ENCODE peak calls at places on chromosomes 3 and 15, in four cellular contexts. E, A, L and B are unnamed samples.

GRCh38 chr15:90126457-90127435 is 24.5 kb upstream of the IDH2 start:
- DNase-seq in E (no peak), A (peak), L (peak), B (no peak)

GRCh38 chr3:106262976-106263375 is 394.2 kb upstream of the CBLB start:
- DNase-seq in E (peak), A (no peak), L (no peak), B (no peak)

GRCh38 chr3:103653996-103654395 is 1219.2 kb downstream of the ZPLD1 start:
- DNase-seq in E (no peak), A (no peak), L (no peak), B (peak)

GRCh38 chr15:41122849-41123248 is 6.8 kb upstream of the INO80 start:
- DNase-seq in E (no peak), A (no peak), L (no peak), B (no peak)

GRCh38 chr15:42914728-42915497 is 5.7 kb downstream of the TTBK2 start:
- DNase-seq in E (peak), A (no peak), L (no peak), B (no peak)

GRCh38 chr3:24242012-24242698 is 252.5 kb downstream of the THRB start:
- DNase-seq in E (peak), A (peak), L (no peak), B (peak)

GRCh38 chr3:32816439-32817194 is 1.2 kb upstream of the TRIM71 start:
- DNase-seq in E (peak), A (no peak), L (no peak), B (peak)

GRCh38 chr3:105618561-105618960 is 250.3 kb downstream of the CBLB start:
- DNase-seq in E (no peak), A (no peak), L (no peak), B (no peak)

GRCh38 chr15:65939901-65940617 is 70.8 kb downstream of the RAB11A start:
- DNase-seq in E (peak), A (no peak), L (no peak), B (peak)

GRCh38 chr3:65884072-65884471 is 154.6 kb downstream of the MAGI1 start:
- DNase-seq in E (no peak), A (no peak), L (no peak), B (peak)

GRCh38 chr3:123632161-123632655 is 47.4 kb upstream of the HACD2 start:
- DNase-seq in E (peak), A (no peak), L (no peak), B (no peak)

GRCh38 chr15:32909431-32909830 is 191.6 kb downstream of the GREM1 start:
- DNase-seq in E (peak), A (no peak), L (no peak), B (no peak)

GRCh38 chr3:155001289-155002007 is 78.7 kb upstream of the MME start:
- DNase-seq in E (no peak), A (no peak), L (no peak), B (peak)

GRCh38 chr3:48662753-48663488 is at the start of gene CELSR3:
- DNase-seq in E (peak), A (no peak), L (peak), B (peak)

GRCh38 chr3:80606073-80606472 is 838.3 kb upstream of the ROBO1 start:
- DNase-seq in E (no peak), A (no peak), L (no peak), B (no peak)

GRCh38 chr3:173568623-173569022 is 171.1 kb downstream of the NLGN1 start:
- DNase-seq in E (no peak), A (no peak), L (no peak), B (no peak)

GRCh38 chr3:85576091-85576690 is 617.4 kb downstream of the CADM2 start:
- DNase-seq in E (peak), A (no peak), L (peak), B (peak)

GRCh38 chr15:31477301-31477700 is 150.7 kb downstream of the KLF13 start:
- DNase-seq in E (no peak), A (no peak), L (no peak), B (no peak)

GRCh38 chr15:98292442-98293240 is 332.1 kb downstream of the ARRDC4 start:
- DNase-seq in E (peak), A (no peak), L (peak), B (peak)

GRCh38 chr3:70716832-70717231 is 404.4 kb upstream of the MDFIC2 start:
- DNase-seq in E (peak), A (peak), L (no peak), B (peak)

GRCh38 chr3:150059241-150059640 is 88.5 kb upstream of the PFN2 start:
- DNase-seq in E (no peak), A (no peak), L (no peak), B (peak)

GRCh38 chr3:11637901-11638668 is 5.6 kb downstream of the VGLL4 start:
- DNase-seq in E (peak), A (no peak), L (no peak), B (no peak)

GRCh38 chr3:187748050-187748481 is 2.8 kb upstream of the BCL6 start:
- DNase-seq in E (peak), A (peak), L (peak), B (peak)

GRCh38 chr15:67504796-67505195 is 16.1 kb upstream of the C15orf61 start:
- DNase-seq in E (peak), A (no peak), L (no peak), B (no peak)

GRCh38 chr15:92009162-92009561 is 155.7 kb downstream of the SLCO3A1 start:
- DNase-seq in E (no peak), A (no peak), L (no peak), B (no peak)

GRCh38 chr15:55743615-55743978 is 645 bp upstream of the PRTG start:
- DNase-seq in E (no peak), A (no peak), L (no peak), B (no peak)

GRCh38 chr3:157836022-157836421 is 270.2 kb downstream of the SHOX2 start:
- DNase-seq in E (no peak), A (no peak), L (peak), B (no peak)

GRCh38 chr3:134799393-134799792 is 4.3 kb downstream of the EPHB1 start:
- DNase-seq in E (peak), A (peak), L (no peak), B (no peak)

GRCh38 chr3:170423001-170423615 is 4.4 kb downstream of the CLDN11 start:
- DNase-seq in E (no peak), A (no peak), L (no peak), B (no peak)
- H3K4me3 ChIP-seq in E (peak), A (no peak), L (no peak), B (no peak)

DNA sequence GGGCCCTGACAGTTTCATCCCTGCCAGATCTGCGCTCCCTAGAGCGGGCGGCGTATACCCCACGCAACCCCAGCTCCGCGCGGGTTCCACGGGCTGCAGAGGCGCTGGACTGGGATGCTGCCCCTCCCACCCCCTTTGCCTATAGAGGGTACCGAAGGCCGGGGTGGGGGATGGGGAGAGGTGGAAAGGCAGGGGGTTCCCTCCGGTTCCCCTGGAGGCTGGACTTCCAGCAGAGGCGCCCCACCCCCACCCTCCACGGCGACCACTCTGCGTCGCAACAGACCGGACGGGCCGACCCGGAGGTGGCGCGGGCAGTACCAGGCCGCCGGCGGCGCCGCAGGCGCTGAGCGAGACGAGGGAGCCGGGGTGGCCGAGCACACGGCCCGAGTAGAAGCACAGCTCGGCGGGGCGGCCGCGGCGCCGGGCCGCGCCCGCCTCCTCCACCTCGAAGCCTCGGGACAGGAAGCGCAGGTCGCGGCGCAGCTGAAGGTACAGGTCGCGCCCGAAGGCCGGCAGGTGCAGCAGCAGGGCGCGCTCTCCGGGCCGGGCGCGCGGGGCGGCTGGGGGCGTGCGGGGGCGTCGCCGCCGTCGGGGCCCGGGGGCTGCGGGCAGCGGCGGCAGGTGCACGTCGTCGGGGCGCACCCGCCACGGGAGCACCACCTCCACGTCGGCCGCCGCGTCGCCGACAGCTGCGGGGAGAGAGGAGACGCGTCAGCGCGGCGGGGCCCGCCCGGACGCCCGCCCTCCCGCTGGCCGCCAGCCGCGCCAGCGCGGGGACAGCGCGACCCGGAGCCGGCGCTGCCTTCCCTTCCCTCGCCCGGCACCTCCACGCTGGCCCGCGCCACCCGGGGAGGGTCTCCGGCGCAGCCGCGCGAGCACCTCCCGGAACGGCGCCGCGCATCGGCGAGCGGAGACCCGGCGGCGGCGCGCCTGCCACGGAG is 784 bp downstream of the ADAMTS17 start:
- DNase-seq in E (no peak), A (no peak), L (peak), B (no peak)
- H3K4me3 ChIP-seq in E (no peak), A (peak), L (peak), B (no peak)

DNA sequence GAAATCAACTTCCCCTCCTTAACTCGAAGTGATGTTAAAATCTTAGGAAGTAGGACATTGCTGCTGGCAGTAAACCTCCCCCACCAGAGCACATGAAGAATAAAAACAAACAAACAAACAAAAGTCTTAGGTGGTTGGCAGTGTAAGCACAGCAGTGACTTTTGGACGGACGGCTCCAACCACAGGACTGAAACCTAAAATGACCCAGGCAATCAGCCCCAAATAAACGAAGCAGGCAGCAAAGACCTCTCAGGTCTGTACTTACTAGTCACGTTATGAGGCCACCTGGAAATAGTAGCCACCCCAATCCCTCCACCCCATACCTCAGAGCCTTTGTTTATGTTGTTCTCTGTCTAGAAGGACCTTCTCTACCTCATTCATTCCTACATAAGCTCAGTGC is 33.5 kb upstream of the HES1 start:
- DNase-seq in E (no peak), A (no peak), L (no peak), B (no peak)
- H3K4me3 ChIP-seq in E (no peak), A (no peak), L (no peak), B (no peak)

GRCh38 chr3:190718691-190719090 is 143.8 kb downstream of the GMNC start:
- DNase-seq in E (peak), A (no peak), L (no peak), B (peak)

GRCh38 chr3:190722181-190722905 is 140.2 kb downstream of the GMNC start:
- DNase-seq in E (no peak), A (no peak), L (no peak), B (no peak)

GRCh38 chr3:190721330-190721729 is 141.2 kb downstream of the GMNC start:
- DNase-seq in E (no peak), A (no peak), L (no peak), B (peak)

GRCh38 chr3:190716961-190717360 is 145.5 kb downstream of the GMNC start:
- DNase-seq in E (no peak), A (no peak), L (no peak), B (no peak)

DNA sequence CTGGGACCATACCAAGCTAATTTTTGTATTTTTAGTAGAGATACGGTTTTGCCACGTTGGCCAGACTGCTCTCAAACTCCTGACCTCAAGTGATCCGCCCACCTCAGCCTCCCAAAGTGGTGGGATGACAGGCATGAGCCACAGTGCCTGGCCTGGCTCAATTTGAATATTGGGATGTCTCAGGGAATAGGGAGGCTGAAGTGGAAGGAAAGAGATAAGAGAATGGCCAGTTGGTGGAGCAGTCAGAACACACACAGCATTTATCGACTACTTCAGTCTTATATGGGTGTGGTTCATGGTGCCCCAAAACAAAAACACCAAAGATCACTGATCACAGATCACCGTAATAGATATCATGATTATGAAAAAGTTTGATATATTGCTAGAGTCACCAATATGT is 144.4 kb downstream of the GMNC start:
- DNase-seq in E (no peak), A (no peak), L (no peak), B (no peak)
- H3K4me3 ChIP-seq in E (peak), A (no peak), L (no peak), B (no peak)

GRCh38 chr15:72271895-72272212 is 500 bp downstream of the PARP6 start:
- DNase-seq in E (peak), A (peak), L (no peak), B (peak)

GRCh38 chr15:72272213-72272996 is at the start of gene PARP6:
- DNase-seq in E (peak), A (peak), L (peak), B (peak)

GRCh38 chr15:72271221-72271620 is 1.1 kb downstream of the PARP6 start:
- DNase-seq in E (peak), A (no peak), L (no peak), B (no peak)

GRCh38 chr15:72269739-72270138 is 2.6 kb downstream of the PARP6 start:
- DNase-seq in E (no peak), A (no peak), L (no peak), B (no peak)

DNA sequence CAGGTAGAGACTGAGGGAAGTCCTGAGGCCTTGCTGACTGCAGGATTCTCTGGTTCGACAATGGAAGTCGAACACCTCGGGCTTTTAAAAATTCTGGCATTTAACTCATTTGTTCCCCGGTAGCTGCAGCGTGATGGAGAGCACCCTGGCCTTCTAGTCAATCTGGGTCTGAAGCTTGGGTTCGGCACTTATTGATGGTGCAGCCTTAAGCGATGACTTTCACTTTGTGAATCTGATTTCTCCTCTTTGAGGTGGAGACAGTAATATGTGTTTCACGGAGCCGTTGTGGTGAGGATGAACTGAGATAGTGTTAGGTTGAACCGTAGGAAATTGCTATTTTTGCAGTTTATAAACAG is 621 bp upstream of the PARP6 start:
- DNase-seq in E (no peak), A (no peak), L (no peak), B (no peak)
- H3K4me3 ChIP-seq in E (peak), A (peak), L (peak), B (peak)

DNA sequence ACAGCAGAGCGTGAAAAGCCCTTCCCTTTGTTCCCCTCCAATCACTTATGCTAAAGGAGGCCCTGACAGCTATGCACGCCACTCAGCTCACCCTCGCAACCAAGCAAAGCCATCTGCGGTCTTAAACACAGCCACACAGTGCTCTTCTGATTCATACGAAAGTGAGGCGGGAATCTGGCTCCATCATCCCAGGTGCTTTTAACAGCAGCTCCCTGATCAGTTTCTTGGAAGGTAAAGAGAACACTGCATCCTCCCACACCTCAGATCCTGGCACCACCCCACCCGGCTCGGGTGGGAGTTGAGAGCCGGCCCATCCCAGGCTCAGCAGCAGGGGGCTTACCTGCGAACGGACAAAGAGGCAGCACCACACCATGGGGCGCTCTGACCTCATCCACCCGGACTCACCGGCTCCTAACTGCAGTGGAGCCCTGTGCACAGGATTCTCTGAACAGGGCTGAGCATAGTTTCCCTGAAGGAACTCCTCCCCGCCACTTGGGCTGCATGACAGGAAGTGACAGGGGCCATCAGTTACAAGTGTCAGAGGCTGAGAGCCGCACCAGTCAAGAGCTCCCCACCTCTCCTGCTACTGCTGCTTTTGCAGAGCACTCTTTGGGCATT is 114.3 kb upstream of the ARHGEF3 start:
- DNase-seq in E (no peak), A (no peak), L (peak), B (no peak)
- H3K4me3 ChIP-seq in E (no peak), A (peak), L (peak), B (no peak)

DNA sequence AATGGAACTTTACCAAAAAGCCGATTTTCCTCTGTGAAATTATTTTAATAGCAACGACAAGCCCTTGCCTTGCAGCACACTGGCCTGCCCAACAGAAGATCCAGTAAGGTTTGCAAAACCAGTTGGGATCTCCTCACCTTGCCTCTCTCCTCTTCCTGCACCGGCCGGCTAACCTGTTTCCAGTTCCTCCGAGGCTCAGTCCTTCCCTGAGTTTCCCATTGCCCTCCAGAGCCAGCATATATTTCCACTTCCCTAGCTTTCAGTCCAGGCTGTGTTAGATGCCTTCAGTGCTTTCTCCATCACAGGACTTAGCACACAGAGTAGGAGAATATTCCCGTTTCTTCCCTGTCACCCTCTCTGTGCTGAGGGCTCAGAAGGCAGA is 60.3 kb downstream of the NOX5 start:
- DNase-seq in E (no peak), A (no peak), L (no peak), B (no peak)
- H3K4me3 ChIP-seq in E (no peak), A (peak), L (peak), B (peak)